ENCODE peak calls at places on chromosomes 1 and 21, in five cellular contexts. H is body of pancreas, G is endothelial cell of umbilical vein, Y is tibial nerve, C is uterus. D is an unnamed sample.

GRCh38 chr1:53525595-53525994 is 66.4 kb downstream of the DMRTB1 start:
- DNase-seq in H (no peak), G (no peak), Y (no peak), C (no peak), D (no peak)

GRCh38 chr1:247639381-247639981 is 34.1 kb downstream of the OR2G3 start:
- DNase-seq in H (peak), G (no peak), Y (peak), C (peak), D (peak)

GRCh38 chr1:30083800-30084464 is 639.5 kb downstream of the MATN1 start:
- DNase-seq in H (no peak), G (peak), Y (no peak), C (peak), D (no peak)

GRCh38 chr1:43783671-43784205 is 76.4 kb downstream of the ST3GAL3 start:
- DNase-seq in H (no peak), G (no peak), Y (no peak), C (no peak), D (no peak)

GRCh38 chr1:28518745-28519341 is 13.0 kb downstream of the RCC1 start:
- DNase-seq in H (no peak), G (no peak), Y (no peak), C (no peak), D (no peak)

GRCh38 chr1:25718738-25719137 is 81.3 kb upstream of the SELENON start:
- DNase-seq in H (no peak), G (no peak), Y (no peak), C (no peak), D (no peak)

GRCh38 chr1:23791434-23792047 is 596 bp downstream of the LYPLA2 start:
- DNase-seq in H (no peak), G (no peak), Y (no peak), C (no peak), D (peak)

GRCh38 chr1:205547932-205548827 is 43.7 kb downstream of the CDK18 start:
- DNase-seq in H (no peak), G (no peak), Y (no peak), C (no peak), D (no peak)

GRCh38 chr1:232221790-232222499 is 408.0 kb downstream of the SIPA1L2 start:
- DNase-seq in H (no peak), G (no peak), Y (no peak), C (no peak), D (no peak)

GRCh38 chr1:10816233-10816632 is 19.8 kb upstream of the CASZ1 start:
- DNase-seq in H (no peak), G (no peak), Y (no peak), C (no peak), D (no peak)

GRCh38 chr1:10819198-10819901 is 22.9 kb upstream of the CASZ1 start:
- DNase-seq in H (no peak), G (no peak), Y (no peak), C (no peak), D (no peak)

GRCh38 chr1:10816743-10817369 is 20.4 kb upstream of the CASZ1 start:
- DNase-seq in H (no peak), G (no peak), Y (no peak), C (no peak), D (no peak)

GRCh38 chr1:10820422-10820821 is 24.0 kb upstream of the CASZ1 start:
- DNase-seq in H (no peak), G (no peak), Y (no peak), C (no peak), D (no peak)

DNA sequence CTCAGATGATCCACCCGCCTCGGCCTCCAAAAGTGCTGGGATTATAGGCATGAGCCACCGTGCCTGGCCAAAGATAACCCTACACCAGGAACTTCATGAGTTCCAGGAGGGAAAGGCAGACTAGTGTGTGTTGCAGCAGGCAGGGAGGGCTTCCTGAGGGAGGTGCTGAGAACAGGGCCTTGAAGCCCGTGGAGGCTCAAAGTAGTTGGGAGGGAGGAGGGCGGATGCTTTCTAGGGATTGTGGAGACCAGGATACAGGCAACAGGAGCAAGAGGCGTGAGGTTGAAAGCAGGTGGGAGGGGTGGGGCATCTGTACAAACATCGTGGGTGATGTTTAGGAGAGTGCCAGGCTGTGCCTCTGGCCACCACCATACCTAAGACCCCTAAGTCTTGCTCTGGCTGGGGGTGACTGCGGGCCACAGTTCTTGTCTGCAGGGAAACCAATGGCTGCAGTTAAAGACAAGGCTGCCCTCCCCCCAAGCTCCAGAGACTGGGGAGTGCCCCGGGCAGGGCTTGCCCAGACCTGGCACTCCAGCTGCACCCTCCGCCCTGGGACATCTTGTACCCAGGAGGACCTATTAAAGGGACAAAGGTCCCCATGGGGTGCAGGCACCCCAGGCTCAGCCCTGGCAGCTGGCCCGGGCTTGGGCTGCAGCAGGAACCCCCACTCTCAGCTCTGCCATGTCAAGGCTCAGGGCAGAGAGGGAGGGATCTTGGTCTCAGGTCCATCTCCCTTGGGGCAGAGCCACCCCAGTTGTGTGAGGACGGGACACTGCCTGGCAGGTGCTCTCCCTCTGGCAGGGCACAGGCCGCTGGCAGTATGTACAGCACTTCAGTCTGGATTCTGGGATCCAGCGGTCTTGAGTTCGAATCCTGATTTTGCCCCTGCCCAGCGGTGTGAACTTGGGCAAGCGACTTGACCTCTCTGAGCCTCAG is 22.1 kb upstream of the CASZ1 start:
- DNase-seq in H (no peak), G (no peak), Y (no peak), C (no peak), D (no peak)
- TF ChIP-seq POLR2A in H (no peak), G (no peak), Y (no peak), C (no peak), D (no peak)

GRCh38 chr1:209827384-209828261 is at the start of gene UTP25:
- DNase-seq in H (peak), G (peak), Y (peak), C (peak), D (peak)
- TF ChIP-seq POLR2A in H (peak), G (peak), Y (no peak), C (no peak), D (peak)

GRCh38 chr1:160789702-160790611 is 6.0 kb upstream of the LY9 start:
- DNase-seq in H (no peak), G (no peak), Y (no peak), C (no peak), D (no peak)
- TF ChIP-seq POLR2A in H (no peak), G (no peak), Y (no peak), C (no peak), D (no peak)

GRCh38 chr1:242735323-242735722 is 210.8 kb upstream of the PLD5 start:
- DNase-seq in H (no peak), G (no peak), Y (no peak), C (no peak), D (no peak)
- TF ChIP-seq POLR2A in H (no peak), G (no peak), Y (no peak), C (no peak), D (no peak)

DNA sequence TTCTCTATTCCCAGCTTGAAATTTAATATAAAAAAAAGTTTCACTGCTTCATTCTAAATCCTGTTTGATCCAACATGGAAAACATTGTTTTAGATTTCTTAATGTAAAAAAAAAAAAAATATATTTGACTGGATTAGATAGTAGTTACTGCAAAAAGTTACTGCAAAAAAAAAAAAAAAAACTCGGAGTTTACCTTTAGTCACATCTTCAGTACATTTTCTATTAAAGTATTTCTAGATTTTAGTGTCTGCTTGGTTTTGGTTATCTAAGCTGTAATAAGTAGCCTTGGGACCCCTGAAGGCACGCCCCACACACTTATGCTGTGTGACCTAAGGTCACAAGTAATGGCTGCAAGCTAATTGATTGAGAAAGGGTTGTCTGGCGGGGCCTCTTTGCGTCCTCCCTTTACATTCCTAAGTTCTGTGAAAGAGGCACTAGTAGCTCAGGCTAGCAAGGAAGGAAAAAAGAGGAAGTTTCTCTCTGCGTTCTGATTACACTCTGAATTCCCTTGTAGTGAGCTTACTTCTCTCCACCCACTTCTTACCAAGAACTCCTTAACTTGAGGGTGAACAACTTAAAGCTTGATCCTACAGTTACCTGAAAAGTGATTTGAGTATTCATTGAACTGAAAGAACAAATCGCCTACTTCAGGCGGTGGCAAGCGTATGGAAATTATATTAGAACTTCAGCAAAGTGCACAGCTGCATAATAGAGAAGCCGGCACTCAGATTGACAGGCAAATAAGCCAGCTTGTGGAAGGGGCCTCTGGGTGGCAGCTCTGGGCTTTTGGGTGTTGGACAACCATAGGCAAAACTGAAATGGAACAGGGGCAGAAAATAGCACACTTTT is 464.2 kb downstream of the USP25 start:
- DNase-seq in H (peak), G (peak), Y (peak), C (peak), D (peak)
- TF ChIP-seq POLR2A in H (no peak), G (peak), Y (no peak), C (no peak), D (peak)

GRCh38 chr1:109213824-109214693 is at the start of gene SARS1:
- DNase-seq in H (peak), G (peak), Y (peak), C (peak), D (peak)
- TF ChIP-seq POLR2A in H (peak), G (peak), Y (peak), C (peak), D (peak)

GRCh38 chr1:181919729-181919991 is 141.9 kb downstream of the ZNF648 start:
- DNase-seq in H (no peak), G (no peak), Y (no peak), C (no peak), D (no peak)
- TF ChIP-seq POLR2A in H (no peak), G (no peak), Y (no peak), C (no peak), D (no peak)

GRCh38 chr1:212037900-212038299 is 2.4 kb downstream of the DTL start:
- DNase-seq in H (no peak), G (no peak), Y (no peak), C (no peak), D (no peak)

GRCh38 chr1:212035835-212036605 is 472 bp downstream of the DTL start:
- DNase-seq in H (no peak), G (peak), Y (no peak), C (no peak), D (no peak)

GRCh38 chr1:212035123-212035834 is at the start of the genes DTL and INTS7:
- DNase-seq in H (peak), G (peak), Y (peak), C (peak), D (peak)

GRCh38 chr1:212030936-212031528 is 4.3 kb downstream of the INTS7 start:
- DNase-seq in H (no peak), G (peak), Y (no peak), C (no peak), D (peak)

DNA sequence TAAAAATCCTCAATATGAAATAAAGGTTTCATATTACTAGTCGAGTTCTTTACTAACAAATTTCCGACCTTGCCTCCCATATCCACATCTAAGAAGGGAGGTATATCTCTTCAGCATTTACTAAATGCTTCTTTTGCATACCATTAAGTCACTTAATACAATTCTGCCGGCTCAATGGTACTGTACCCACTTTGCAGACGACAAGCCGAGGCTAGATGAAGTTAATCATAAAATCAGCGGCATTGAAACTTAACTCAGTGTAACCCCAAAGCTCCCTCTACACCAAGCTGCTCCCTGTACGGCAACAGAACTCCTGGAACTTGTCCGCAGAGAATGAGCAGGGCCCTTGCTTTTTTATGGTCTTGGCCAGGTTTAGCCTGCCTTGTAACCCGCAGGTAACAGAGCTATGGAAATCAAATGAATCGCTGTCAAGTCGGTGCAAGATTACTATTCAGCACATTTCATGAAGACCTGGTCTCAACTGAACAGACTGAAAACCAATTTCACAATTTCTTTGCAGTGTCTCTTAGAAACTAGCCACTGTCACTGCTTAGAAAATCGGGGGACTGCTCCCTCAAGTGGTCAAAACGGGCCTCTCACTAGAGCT is 738 bp downstream of the INTS7 start:
- DNase-seq in H (no peak), G (no peak), Y (no peak), C (peak), D (no peak)
- TF ChIP-seq POLR2A in H (no peak), G (peak), Y (no peak), C (no peak), D (no peak)